ENCODE peak calls at places on chromosomes 11 and 22, in ten cellular contexts. One of them, this sample, is unnamed.
A peak's percentile ranks its signal among the peaks of the same experiment; 100 is the strongest.

GRCh38 chr11:124602193-124602592 is 9.0 kb upstream of the PANX3 start:
- DNase-seq in tibial artery: no peak
- DNase-seq in right atrium auricular region: no peak
- DNase-seq in hepatocyte: no peak
- DNase-seq in H9: no peak
- DNase-seq in Peyer's patch: no peak
- DNase-seq in neural progenitor cell: no peak
- DNase-seq in tibial nerve: no peak
- DNase-seq in colonic mucosa: no peak
- DNase-seq in left ventricle myocardium inferior: no peak
- DNase-seq in this sample: no peak

GRCh38 chr11:128733440-128734115 is 39.7 kb downstream of the FLI1 start:
- DNase-seq in H9: peak; percentile 87
- DNase-seq in Peyer's patch: peak; percentile 67
- DNase-seq in right atrium auricular region: no peak
- DNase-seq in colonic mucosa: no peak
- DNase-seq in tibial artery: no peak
- DNase-seq in neural progenitor cell: peak; percentile 81
- DNase-seq in hepatocyte: no peak
- DNase-seq in tibial nerve: no peak
- DNase-seq in left ventricle myocardium inferior: no peak
- DNase-seq in this sample: no peak

GRCh38 chr11:119368121-119369034 is 13.1 kb downstream of the USP2 start:
- DNase-seq in tibial artery: no peak
- DNase-seq in left ventricle myocardium inferior: peak; percentile 81
- DNase-seq in colonic mucosa: peak; percentile 89
- DNase-seq in tibial nerve: no peak
- DNase-seq in hepatocyte: peak; percentile 92
- DNase-seq in Peyer's patch: peak; percentile 90
- DNase-seq in right atrium auricular region: no peak
- DNase-seq in H9: no peak
- DNase-seq in neural progenitor cell: peak; percentile 52
- DNase-seq in this sample: peak; percentile 70

GRCh38 chr11:103877221-103877620 is 159.2 kb upstream of the DDI1 start:
- DNase-seq in colonic mucosa: no peak
- DNase-seq in right atrium auricular region: no peak
- DNase-seq in hepatocyte: peak; percentile 13
- DNase-seq in tibial artery: no peak
- DNase-seq in Peyer's patch: no peak
- DNase-seq in left ventricle myocardium inferior: no peak
- DNase-seq in H9: no peak
- DNase-seq in neural progenitor cell: no peak
- DNase-seq in tibial nerve: no peak
- DNase-seq in this sample: no peak

GRCh38 chr11:74822187-74822586 is 73.5 kb downstream of the RNF169 start:
- DNase-seq in neural progenitor cell: no peak
- DNase-seq in colonic mucosa: no peak
- DNase-seq in Peyer's patch: no peak
- DNase-seq in tibial nerve: no peak
- DNase-seq in right atrium auricular region: no peak
- DNase-seq in hepatocyte: no peak
- DNase-seq in left ventricle myocardium inferior: no peak
- DNase-seq in tibial artery: no peak
- DNase-seq in H9: no peak
- DNase-seq in this sample: no peak

GRCh38 chr11:46480166-46480726 is 88.7 kb upstream of the CHRM4 start:
- DNase-seq in tibial artery: no peak
- DNase-seq in right atrium auricular region: no peak
- DNase-seq in H9: no peak
- DNase-seq in left ventricle myocardium inferior: no peak
- DNase-seq in tibial nerve: no peak
- DNase-seq in Peyer's patch: no peak
- DNase-seq in colonic mucosa: no peak
- DNase-seq in hepatocyte: no peak
- DNase-seq in neural progenitor cell: no peak
- DNase-seq in this sample: no peak

GRCh38 chr22:30921108-30921507 is 47.5 kb downstream of the MORC2 start:
- DNase-seq in neural progenitor cell: no peak
- DNase-seq in left ventricle myocardium inferior: no peak
- DNase-seq in tibial artery: no peak
- DNase-seq in hepatocyte: no peak
- DNase-seq in tibial nerve: no peak
- DNase-seq in right atrium auricular region: no peak
- DNase-seq in H9: no peak
- DNase-seq in colonic mucosa: no peak
- DNase-seq in Peyer's patch: peak; percentile 38
- DNase-seq in this sample: no peak

GRCh38 chr11:69444381-69445130 is 36.9 kb upstream of the LINC01488 start:
- DNase-seq in neural progenitor cell: peak; percentile 79
- DNase-seq in colonic mucosa: peak; percentile 41
- DNase-seq in hepatocyte: peak; percentile 77
- DNase-seq in left ventricle myocardium inferior: peak; percentile 70
- DNase-seq in H9: peak; percentile 83
- DNase-seq in tibial artery: peak; percentile 73
- DNase-seq in tibial nerve: peak; percentile 39
- DNase-seq in right atrium auricular region: peak; percentile 86
- DNase-seq in Peyer's patch: peak; percentile 58
- DNase-seq in this sample: no peak

GRCh38 chr22:38298312-38299000 is 18.8 kb downstream of the CSNK1E start:
- DNase-seq in left ventricle myocardium inferior: no peak
- DNase-seq in neural progenitor cell: peak; percentile 34
- DNase-seq in Peyer's patch: no peak
- DNase-seq in hepatocyte: peak; percentile 75
- DNase-seq in H9: peak; percentile 74
- DNase-seq in tibial artery: no peak
- DNase-seq in right atrium auricular region: no peak
- DNase-seq in tibial nerve: no peak
- DNase-seq in colonic mucosa: no peak
- DNase-seq in this sample: no peak

GRCh38 chr11:65311197-65311631 is 3.5 kb upstream of the CDC42EP2 start:
- DNase-seq in hepatocyte: no peak
- DNase-seq in left ventricle myocardium inferior: no peak
- DNase-seq in H9: no peak
- DNase-seq in tibial nerve: no peak
- DNase-seq in colonic mucosa: no peak
- DNase-seq in right atrium auricular region: peak; percentile 71
- DNase-seq in tibial artery: no peak
- DNase-seq in neural progenitor cell: peak; percentile 69
- DNase-seq in Peyer's patch: peak; percentile 79
- DNase-seq in this sample: peak; percentile 65

GRCh38 chr22:48333816-48334735 is 1493.6 kb downstream of the BRD1 start:
- DNase-seq in H9: no peak
- DNase-seq in Peyer's patch: peak; percentile 38
- DNase-seq in left ventricle myocardium inferior: no peak
- DNase-seq in hepatocyte: no peak
- DNase-seq in tibial nerve: no peak
- DNase-seq in tibial artery: no peak
- DNase-seq in colonic mucosa: no peak
- DNase-seq in right atrium auricular region: no peak
- DNase-seq in neural progenitor cell: no peak
- DNase-seq in this sample: no peak

GRCh38 chr11:130762342-130763037 is 153.8 kb downstream of the SNX19 start:
- DNase-seq in H9: no peak
- DNase-seq in right atrium auricular region: no peak
- DNase-seq in tibial nerve: no peak
- DNase-seq in left ventricle myocardium inferior: no peak
- DNase-seq in Peyer's patch: no peak
- DNase-seq in hepatocyte: no peak
- DNase-seq in colonic mucosa: no peak
- DNase-seq in neural progenitor cell: no peak
- DNase-seq in tibial artery: no peak
- DNase-seq in this sample: peak; percentile 90

GRCh38 chr11:3808846-3809623 is 675 bp downstream of the PGAP2 start:
- DNase-seq in H9: peak; percentile 51
- DNase-seq in tibial nerve: no peak
- DNase-seq in tibial artery: no peak
- DNase-seq in right atrium auricular region: no peak
- DNase-seq in neural progenitor cell: peak; percentile 27
- DNase-seq in Peyer's patch: peak; percentile 80
- DNase-seq in colonic mucosa: peak; percentile 68
- DNase-seq in left ventricle myocardium inferior: no peak
- DNase-seq in hepatocyte: peak; percentile 80
- DNase-seq in this sample: peak; percentile 49

GRCh38 chr22:23281053-23281405 is 100.7 kb downstream of the BCR start:
- DNase-seq in left ventricle myocardium inferior: no peak
- DNase-seq in right atrium auricular region: no peak
- DNase-seq in tibial artery: no peak
- DNase-seq in hepatocyte: no peak
- DNase-seq in Peyer's patch: no peak
- DNase-seq in tibial nerve: no peak
- DNase-seq in H9: no peak
- DNase-seq in neural progenitor cell: no peak
- DNase-seq in colonic mucosa: no peak
- DNase-seq in this sample: no peak

GRCh38 chr22:32605576-32605975 is 131.0 kb downstream of the FBXO7 start:
- DNase-seq in H9: no peak
- DNase-seq in tibial artery: no peak
- DNase-seq in left ventricle myocardium inferior: no peak
- DNase-seq in hepatocyte: no peak
- DNase-seq in tibial nerve: no peak
- DNase-seq in right atrium auricular region: no peak
- DNase-seq in neural progenitor cell: no peak
- DNase-seq in colonic mucosa: no peak
- DNase-seq in Peyer's patch: no peak
- DNase-seq in this sample: no peak

DNA sequence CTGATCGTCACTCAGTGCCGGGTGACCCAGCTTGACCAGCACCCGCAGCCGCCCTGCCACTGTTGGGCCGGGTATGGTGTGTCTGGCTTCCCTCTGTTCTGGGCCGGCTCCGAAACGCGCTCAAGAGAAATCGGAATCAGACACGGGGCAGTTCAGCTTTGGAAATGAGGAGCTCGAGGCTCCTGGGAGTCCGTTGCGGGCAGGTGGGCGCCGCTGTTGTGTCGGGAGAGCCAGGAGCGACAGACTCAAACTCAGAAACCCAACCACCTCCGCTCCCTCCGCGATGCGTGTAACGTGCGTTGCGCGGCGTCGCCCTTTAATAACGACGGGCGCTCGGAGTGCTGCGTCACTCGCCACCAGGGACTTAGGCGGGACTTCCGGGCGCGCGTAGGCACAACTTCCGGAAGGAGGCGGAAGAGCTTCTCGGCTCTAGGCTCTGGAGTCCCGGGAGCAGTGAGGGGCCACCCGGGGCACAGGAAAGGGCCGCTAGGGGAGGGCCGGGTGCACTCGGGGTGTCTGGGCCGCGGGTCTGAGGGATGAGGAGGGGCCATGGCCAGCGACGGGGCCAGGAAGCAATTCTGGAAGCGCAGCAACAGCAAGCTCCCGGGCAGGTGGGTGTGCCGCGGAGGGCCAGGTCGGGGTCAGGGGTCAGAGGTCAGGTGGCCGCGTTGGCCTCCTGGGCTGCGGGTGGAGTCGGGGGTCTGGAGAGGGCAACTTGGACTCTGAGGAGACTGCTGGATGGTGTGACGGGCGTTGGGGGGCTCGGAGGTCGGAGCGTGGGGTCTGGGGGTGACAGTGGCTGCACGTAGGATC is at the start of gene TBC1D22A:
- DNase-seq in colonic mucosa: peak; percentile 96
- DNase-seq in H9: peak; percentile 94
- DNase-seq in tibial artery: peak; percentile 92
- DNase-seq in hepatocyte: peak; percentile 97
- DNase-seq in right atrium auricular region: peak; percentile 96
- DNase-seq in Peyer's patch: peak; percentile 98
- DNase-seq in tibial nerve: peak; percentile 90
- DNase-seq in left ventricle myocardium inferior: peak; percentile 96
- DNase-seq in neural progenitor cell: peak; percentile 97
- DNase-seq in this sample: peak; percentile 96
- TF ChIP-seq CTCF in colonic mucosa: no peak
- TF ChIP-seq CTCF in H9: no peak
- TF ChIP-seq CTCF in tibial artery: peak; percentile 10
- TF ChIP-seq CTCF in hepatocyte: no peak
- TF ChIP-seq CTCF in right atrium auricular region: peak; percentile 15
- TF ChIP-seq CTCF in Peyer's patch: peak; percentile 35
- TF ChIP-seq CTCF in tibial nerve: no peak
- TF ChIP-seq CTCF in left ventricle myocardium inferior: peak; percentile 34
- TF ChIP-seq CTCF in neural progenitor cell: no peak
- TF ChIP-seq CTCF in this sample: no peak

GRCh38 chr22:20554824-20555223 is 47.4 kb downstream of the MED15 start:
- DNase-seq in left ventricle myocardium inferior: no peak
- DNase-seq in tibial nerve: no peak
- DNase-seq in colonic mucosa: no peak
- DNase-seq in H9: no peak
- DNase-seq in neural progenitor cell: no peak
- DNase-seq in hepatocyte: no peak
- DNase-seq in Peyer's patch: no peak
- DNase-seq in right atrium auricular region: no peak
- DNase-seq in tibial artery: no peak
- DNase-seq in this sample: no peak
- H3K4me1 ChIP-seq in left ventricle myocardium inferior: peaks cover 87% of the 10 kb centered on the region
- H3K4me1 ChIP-seq in tibial nerve: peaks cover 60% of the 10 kb centered on the region
- H3K4me1 ChIP-seq in colonic mucosa: peaks cover 13% of the 10 kb centered on the region
- H3K4me1 ChIP-seq in H9: peaks cover 2% of the 10 kb centered on the region
- H3K4me1 ChIP-seq in neural progenitor cell: peaks cover 17% of the 10 kb centered on the region
- H3K4me1 ChIP-seq in hepatocyte: peaks cover 37% of the 10 kb centered on the region
- H3K4me1 ChIP-seq in Peyer's patch: no peaks in the 10 kb centered on the region
- H3K4me1 ChIP-seq in right atrium auricular region: no peaks in the 10 kb centered on the region
- H3K4me1 ChIP-seq in tibial artery: peaks cover 60% of the 10 kb centered on the region
- H3K4me1 ChIP-seq in this sample: peaks cover 66% of the 10 kb centered on the region

GRCh38 chr11:406796-407650 is 7.8 kb downstream of the SIGIRR start:
- DNase-seq in tibial nerve: peak; percentile 50
- DNase-seq in right atrium auricular region: peak; percentile 79
- DNase-seq in H9: peak; percentile 91
- DNase-seq in Peyer's patch: peak; percentile 95
- DNase-seq in neural progenitor cell: peak; percentile 90
- DNase-seq in left ventricle myocardium inferior: peak; percentile 83
- DNase-seq in colonic mucosa: peak; percentile 86
- DNase-seq in hepatocyte: peak; percentile 89
- DNase-seq in tibial artery: peak; percentile 61
- DNase-seq in this sample: peak; percentile 78
- TF ChIP-seq CTCF in tibial nerve: no peak
- TF ChIP-seq CTCF in right atrium auricular region: peak; percentile 45
- TF ChIP-seq CTCF in H9: peak; percentile 39
- TF ChIP-seq CTCF in Peyer's patch: no peak
- TF ChIP-seq CTCF in neural progenitor cell: no peak
- TF ChIP-seq CTCF in left ventricle myocardium inferior: peak; percentile 39
- TF ChIP-seq CTCF in colonic mucosa: no peak
- TF ChIP-seq CTCF in hepatocyte: peak; percentile 20
- TF ChIP-seq CTCF in tibial artery: no peak
- TF ChIP-seq CTCF in this sample: no peak

DNA sequence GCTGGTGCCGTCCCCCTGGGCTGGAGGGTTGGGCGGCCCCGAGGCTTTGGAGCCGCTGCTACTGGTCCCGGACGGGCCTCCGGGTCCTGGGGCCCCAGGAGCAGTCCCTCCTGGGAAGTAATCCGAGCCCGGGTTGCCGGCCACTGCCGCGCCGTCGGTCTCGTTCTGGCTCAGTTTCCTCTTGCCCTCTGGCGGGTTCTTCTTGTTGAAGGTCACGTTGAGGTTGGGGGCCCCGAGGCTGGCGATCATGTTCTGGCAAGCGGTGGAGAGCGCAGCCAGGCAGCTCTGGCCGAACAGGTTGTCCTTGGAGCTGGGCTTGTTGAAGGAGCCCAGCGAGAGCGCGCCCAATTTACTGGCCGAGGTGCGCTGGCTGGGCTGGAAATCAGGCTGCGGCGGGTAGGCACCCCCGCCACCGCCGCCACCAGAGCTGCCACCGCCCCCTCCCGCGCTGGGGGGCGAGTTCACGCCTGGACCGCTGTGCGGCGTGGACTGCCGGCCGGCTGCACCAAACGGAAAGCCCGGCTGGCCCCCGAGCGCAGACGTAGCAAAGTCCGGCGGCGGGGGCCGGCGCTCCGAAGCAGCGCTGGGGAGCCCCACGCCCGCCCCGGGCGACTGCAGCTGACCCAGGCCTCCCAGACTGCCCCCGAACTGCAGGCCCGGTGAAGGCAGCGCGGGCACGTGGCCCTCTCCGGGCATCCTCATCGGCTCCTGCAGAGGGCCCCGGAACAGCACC is 3.6 kb downstream of the MN1 start:
- DNase-seq in Peyer's patch: no peak
- DNase-seq in H9: peak; percentile 61
- DNase-seq in tibial artery: no peak
- DNase-seq in tibial nerve: no peak
- DNase-seq in neural progenitor cell: peak; percentile 57
- DNase-seq in colonic mucosa: no peak
- DNase-seq in left ventricle myocardium inferior: no peak
- DNase-seq in right atrium auricular region: no peak
- DNase-seq in hepatocyte: no peak
- DNase-seq in this sample: no peak
- H3K4me1 ChIP-seq in Peyer's patch: no peaks in the 10 kb centered on the region
- H3K4me1 ChIP-seq in H9: peaks cover 6% of the 10 kb centered on the region
- H3K4me1 ChIP-seq in tibial artery: peaks cover 51% of the 10 kb centered on the region
- H3K4me1 ChIP-seq in tibial nerve: peaks cover 14% of the 10 kb centered on the region
- H3K4me1 ChIP-seq in neural progenitor cell: peaks cover 80% of the 10 kb centered on the region
- H3K4me1 ChIP-seq in colonic mucosa: peaks cover 6% of the 10 kb centered on the region
- H3K4me1 ChIP-seq in left ventricle myocardium inferior: peaks cover 89% of the 10 kb centered on the region
- H3K4me1 ChIP-seq in right atrium auricular region: no peaks in the 10 kb centered on the region
- H3K4me1 ChIP-seq in hepatocyte: peaks cover 33% of the 10 kb centered on the region
- H3K4me1 ChIP-seq in this sample: peaks cover 73% of the 10 kb centered on the region